ENCODE peak calls at places on chromosomes 7 and 10, in four cellular contexts. D is stomach, J is transverse colon, L is IMR-90. A is an unnamed sample.

GRCh38 chr7:148939128-148939747 is 55.1 kb upstream of the EZH2 start:
- DNase-seq in D (no peak), J (no peak), L (no peak), A (no peak)

GRCh38 chr7:131388126-131388525 is 60.5 kb downstream of the MKLN1 start:
- DNase-seq in D (no peak), J (no peak), L (no peak), A (no peak)

GRCh38 chr7:63899691-63900393 is 98.8 kb upstream of the ZNF722 start:
- DNase-seq in D (no peak), J (peak; percentile 29), L (no peak), A (no peak)

GRCh38 chr10:124588736-124589451 is 127.3 kb downstream of the LHPP start:
- DNase-seq in D (peak; percentile 37), J (peak; percentile 62), L (peak; percentile 28), A (peak; percentile 40)

GRCh38 chr10:33142290-33142689 is 184.3 kb upstream of the ITGB1 start:
- DNase-seq in D (no peak), J (no peak), L (no peak), A (no peak)

GRCh38 chr10:13560597-13560996 is 26.2 kb upstream of the PRPF18 start:
- DNase-seq in D (no peak), J (no peak), L (peak; percentile 41), A (peak; percentile 34)

GRCh38 chr7:30987178-30987577 is 23.4 kb downstream of the GHRHR start:
- DNase-seq in D (no peak), J (no peak), L (no peak), A (no peak)

GRCh38 chr10:80699602-80700039 is 161.9 kb downstream of the SH2D4B start:
- DNase-seq in D (peak; percentile 73), J (peak; percentile 78), L (peak; percentile 50), A (peak; percentile 72)

GRCh38 chr10:31467791-31468535 is 148.9 kb downstream of the ZEB1 start:
- DNase-seq in D (peak; percentile 47), J (peak; percentile 13), L (no peak), A (no peak)

GRCh38 chr7:70557281-70557680 is 574.7 kb upstream of the GALNT17 start:
- DNase-seq in D (no peak), J (no peak), L (no peak), A (no peak)

GRCh38 chr7:15389073-15389472 is 172.7 kb downstream of the AGMO start:
- DNase-seq in D (no peak), J (no peak), L (no peak), A (no peak)

GRCh38 chr10:689433-690226 is at the start of gene DIP2C:
- DNase-seq in D (peak; percentile 71), J (peak; percentile 67), L (peak; percentile 77), A (peak; percentile 84)

GRCh38 chr7:7428806-7429205 is 106.9 kb downstream of the COL28A1 start:
- DNase-seq in D (no peak), J (no peak), L (peak; percentile 81), A (no peak)

GRCh38 chr7:148868378-148868674 is 15.8 kb downstream of the EZH2 start:
- DNase-seq in D (no peak), J (no peak), L (no peak), A (no peak)

GRCh38 chr7:70506463-70506862 is 625.5 kb upstream of the GALNT17 start:
- DNase-seq in D (no peak), J (no peak), L (no peak), A (no peak)

GRCh38 chr10:51117794-51118193 is 43.5 kb downstream of the PRKG1 start:
- DNase-seq in D (no peak), J (no peak), L (peak; percentile 70), A (no peak)

GRCh38 chr10:118017850-118018249 is 28.9 kb downstream of the RAB11FIP2 start:
- DNase-seq in D (no peak), J (no peak), L (no peak), A (no peak)

GRCh38 chr7:85464042-85464651 is 277.3 kb upstream of the SEMA3D start:
- DNase-seq in D (no peak), J (no peak), L (no peak), A (no peak)

GRCh38 chr7:51318001-51318400 is 1.4 kb upstream of the COBL start:
- DNase-seq in D (no peak), J (no peak), L (no peak), A (no peak)

GRCh38 chr10:21315321-21316220 is 209.9 kb downstream of the SKIDA1 start:
- DNase-seq in D (peak; percentile 44), J (no peak), L (peak; percentile 86), A (peak; percentile 57)

GRCh38 chr7:47379629-47380324 is 202.1 kb downstream of the TNS3 start:
- DNase-seq in D (peak; percentile 92), J (peak; percentile 87), L (peak; percentile 75), A (peak; percentile 95)

GRCh38 chr10:102306006-102306405 is 60.7 kb downstream of the GBF1 start:
- DNase-seq in D (no peak), J (no peak), L (no peak), A (no peak)

GRCh38 chr7:1428941-1429444 is 30.3 kb downstream of the MICALL2 start:
- DNase-seq in D (no peak), J (no peak), L (no peak), A (no peak)
- TF ChIP-seq POLR2A in D (no peak), J (no peak), L (no peak), A (no peak)

GRCh38 chr7:12715372-12716133 is 28.1 kb downstream of the ARL4A start:
- DNase-seq in D (peak; percentile 79), J (peak; percentile 83), L (peak; percentile 95), A (peak; percentile 58)
- TF ChIP-seq POLR2A in D (no peak), J (peak; percentile 90), L (no peak), A (peak; percentile 35)

GRCh38 chr7:39535720-39536119 is 30.5 kb upstream of the YAE1 start:
- DNase-seq in D (no peak), J (peak; percentile 27), L (no peak), A (no peak)

GRCh38 chr7:39541493-39541892 is 24.7 kb upstream of the YAE1 start:
- DNase-seq in D (no peak), J (no peak), L (no peak), A (no peak)

GRCh38 chr7:39536926-39537325 is 29.3 kb upstream of the YAE1 start:
- DNase-seq in D (no peak), J (no peak), L (no peak), A (no peak)

GRCh38 chr7:39539816-39540215 is 26.4 kb upstream of the YAE1 start:
- DNase-seq in D (no peak), J (no peak), L (no peak), A (no peak)

DNA sequence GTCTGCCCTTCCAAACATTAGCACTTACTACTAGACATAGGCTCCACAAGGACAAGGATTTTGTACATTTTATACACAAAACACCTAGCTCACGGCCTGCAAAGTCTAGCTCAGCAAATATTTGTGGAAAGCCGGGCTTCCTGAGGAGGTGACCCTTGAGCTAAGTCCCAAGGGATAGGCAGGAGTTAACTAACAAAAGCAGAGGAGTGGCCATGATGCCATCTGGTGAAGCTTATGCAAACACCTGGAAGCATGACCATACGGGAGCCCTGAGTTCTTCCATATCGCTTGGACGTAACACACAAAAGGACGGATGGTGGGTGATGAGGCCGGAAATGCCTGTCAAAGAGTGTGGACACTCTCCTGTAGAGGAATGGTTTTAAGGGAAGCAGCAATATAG is 25.9 kb upstream of the YAE1 start:
- DNase-seq in D (no peak), J (peak; percentile 14), L (no peak), A (no peak)
- TF ChIP-seq POLR2A in D (no peak), J (no peak), L (no peak), A (no peak)

DNA sequence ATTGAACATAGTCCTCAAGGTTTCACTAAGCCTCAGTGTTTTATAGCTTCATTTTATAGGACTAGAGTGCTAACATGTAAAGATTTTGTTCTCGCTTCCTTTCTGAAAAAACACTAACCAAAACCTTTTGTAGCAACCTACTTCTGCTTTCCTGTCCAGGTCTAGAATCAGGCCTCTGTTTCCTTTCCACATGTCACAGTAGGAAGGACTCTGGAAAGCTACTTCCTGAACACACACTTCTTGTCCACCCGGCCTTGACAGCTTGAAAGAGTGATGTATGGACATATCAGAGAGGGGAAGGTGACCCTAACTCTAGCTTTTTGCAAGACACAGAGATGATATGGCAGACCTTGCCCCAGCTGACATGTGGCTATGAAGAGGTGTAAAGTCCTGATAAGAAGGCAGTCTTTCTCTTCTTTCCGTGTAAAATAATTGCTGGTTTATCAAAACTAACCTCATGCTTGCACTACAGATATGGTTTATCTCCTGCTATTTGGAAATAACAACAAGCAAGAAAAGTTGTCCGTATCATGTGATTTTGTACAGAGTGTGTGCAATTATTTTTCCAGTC is 175.4 kb downstream of the SKAP2 start:
- DNase-seq in D (no peak), J (no peak), L (no peak), A (no peak)
- TF ChIP-seq POLR2A in D (no peak), J (no peak), L (no peak), A (no peak)